ENCODE peak calls at places on chromosome X, in five cellular contexts. B, N, D, O and S are unnamed samples.

GRCh38 chrX:130393451-130394074 is 8.1 kb upstream of the GPR119 start:
- DNase-seq in B (no peak), N (peak), D (peak), O (peak), S (peak)

GRCh38 chrX:826026-826425 is 195.4 kb downstream of the SHOX start:
- DNase-seq in B (no peak), N (no peak), D (no peak), O (no peak), S (no peak)

GRCh38 chrX:39487166-39488006 is 610.4 kb downstream of the BCOR start:
- DNase-seq in B (no peak), N (no peak), D (no peak), O (no peak), S (no peak)

GRCh38 chrX:13955095-13955647 is 74.5 kb downstream of the GEMIN8 start:
- DNase-seq in B (no peak), N (no peak), D (no peak), O (no peak), S (no peak)

GRCh38 chrX:8405631-8406030 is 59.0 kb upstream of the VCX3B start:
- DNase-seq in B (no peak), N (no peak), D (no peak), O (no peak), S (no peak)

GRCh38 chrX:16348286-16348685 is 181.0 kb downstream of the MAGEB17 start:
- DNase-seq in B (no peak), N (no peak), D (no peak), O (no peak), S (no peak)

GRCh38 chrX:66635360-66635759 is 3.5 kb downstream of the EDA2R start:
- DNase-seq in B (no peak), N (no peak), D (peak), O (no peak), S (no peak)

GRCh38 chrX:30572678-30573077 is 4.9 kb downstream of the TASL start:
- DNase-seq in B (no peak), N (no peak), D (no peak), O (no peak), S (no peak)

GRCh38 chrX:8084023-8084422 is 87.0 kb downstream of the VCX2 start:
- DNase-seq in B (no peak), N (no peak), D (no peak), O (no peak), S (no peak)

GRCh38 chrX:107724653-107725052 is 50.9 kb downstream of the TSC22D3 start:
- DNase-seq in B (no peak), N (no peak), D (no peak), O (no peak), S (no peak)

GRCh38 chrX:69374569-69374968 is 129.6 kb upstream of the NALF2 start:
- DNase-seq in B (no peak), N (no peak), D (no peak), O (no peak), S (no peak)

GRCh38 chrX:72061091-72061490 is 70.6 kb downstream of the RTL5 start:
- DNase-seq in B (no peak), N (no peak), D (no peak), O (no peak), S (no peak)

GRCh38 chrX:130280901-130281300 is 12.2 kb upstream of the ZNF280C start:
- DNase-seq in B (no peak), N (no peak), D (no peak), O (no peak), S (no peak)

GRCh38 chrX:110675866-110676265 is 119.8 kb downstream of the CHRDL1 start:
- DNase-seq in B (no peak), N (no peak), D (no peak), O (no peak), S (no peak)

GRCh38 chrX:112844250-112844649 is 3.6 kb upstream of the AMOT start:
- DNase-seq in B (no peak), N (no peak), D (no peak), O (no peak), S (no peak)

GRCh38 chrX:47751670-47752069 is 85.0 kb upstream of the ZNF81 start:
- DNase-seq in B (no peak), N (peak), D (peak), O (peak), S (peak)

GRCh38 chrX:54530358-54530900 is 410 bp downstream of the GNL3L start:
- DNase-seq in B (peak), N (peak), D (no peak), O (no peak), S (no peak)

GRCh38 chrX:54534271-54534670 is 4.3 kb downstream of the GNL3L start:
- DNase-seq in B (no peak), N (no peak), D (no peak), O (no peak), S (no peak)

GRCh38 chrX:54529559-54530357 is at the start of gene GNL3L:
- DNase-seq in B (peak), N (peak), D (peak), O (peak), S (peak)

GRCh38 chrX:54529166-54529558 is 857 bp upstream of the GNL3L start:
- DNase-seq in B (no peak), N (no peak), D (no peak), O (no peak), S (no peak)
- H3K27ac ChIP-seq in B (no peak), N (no peak), D (peak), O (no peak), S (peak)

DNA sequence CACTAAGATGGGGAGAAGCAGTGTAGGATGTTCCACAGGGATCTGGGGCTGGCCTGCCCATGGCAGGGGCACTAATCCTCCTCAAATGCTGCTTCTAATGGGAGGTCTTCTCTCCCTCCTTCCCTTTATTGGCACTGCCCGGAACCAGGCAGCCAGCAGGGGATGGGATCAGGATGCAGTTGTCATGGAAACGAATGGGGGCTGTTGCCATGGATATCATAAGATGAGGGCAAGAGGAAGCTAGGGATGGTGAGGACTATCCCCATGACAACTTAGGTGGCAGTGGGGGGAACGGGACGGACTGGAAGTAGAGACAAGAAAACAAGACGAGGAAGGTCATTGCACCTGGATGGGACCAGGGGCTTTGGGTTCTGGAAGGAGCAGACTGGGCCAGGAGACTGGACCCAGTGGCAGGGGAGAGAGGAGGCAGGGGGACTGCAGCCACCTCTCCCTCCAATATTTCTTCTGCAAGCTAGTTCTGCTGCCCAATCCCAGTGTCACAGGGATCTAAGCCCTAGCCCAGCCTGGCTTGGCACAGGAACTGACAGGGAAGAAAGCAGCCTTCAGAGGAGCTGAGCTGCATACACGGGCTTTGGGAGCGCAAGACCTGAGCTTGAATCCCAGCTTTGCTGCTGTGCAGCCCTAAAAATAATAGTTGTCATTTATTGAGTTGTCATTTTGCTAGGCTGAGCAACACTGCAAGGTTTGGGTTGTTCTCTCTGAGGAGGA is 19.0 kb downstream of the IQSEC2 start:
- DNase-seq in B (no peak), N (no peak), D (no peak), O (no peak), S (no peak)
- H3K27ac ChIP-seq in B (no peak), N (no peak), D (no peak), O (no peak), S (no peak)

GRCh38 chrX:150546711-150547153 is 21.7 kb upstream of the MTM1 start:
- DNase-seq in B (no peak), N (no peak), D (no peak), O (no peak), S (no peak)

GRCh38 chrX:150542846-150543229 is 25.6 kb upstream of the MTM1 start:
- DNase-seq in B (no peak), N (no peak), D (no peak), O (no peak), S (no peak)

GRCh38 chrX:150544835-150545790 is 23.3 kb upstream of the MTM1 start:
- DNase-seq in B (no peak), N (no peak), D (no peak), O (no peak), S (no peak)

GRCh38 chrX:150543230-150544155 is 24.9 kb upstream of the MTM1 start:
- DNase-seq in B (no peak), N (no peak), D (no peak), O (no peak), S (no peak)

GRCh38 chrX:150544222-150544787 is 24.1 kb upstream of the MTM1 start:
- DNase-seq in B (no peak), N (peak), D (no peak), O (peak), S (no peak)
- H3K27ac ChIP-seq in B (no peak), N (no peak), D (no peak), O (no peak), S (no peak)

GRCh38 chrX:21948897-21949578 is 8.5 kb downstream of the SMS start:
- DNase-seq in B (no peak), N (no peak), D (no peak), O (no peak), S (no peak)

GRCh38 chrX:21944136-21944615 is 3.7 kb downstream of the SMS start:
- DNase-seq in B (no peak), N (no peak), D (peak), O (no peak), S (no peak)

GRCh38 chrX:21947671-21948070 is 7.2 kb downstream of the SMS start:
- DNase-seq in B (no peak), N (no peak), D (no peak), O (no peak), S (no peak)

GRCh38 chrX:21949689-21950088 is 9.2 kb downstream of the SMS start:
- DNase-seq in B (no peak), N (no peak), D (no peak), O (no peak), S (no peak)

DNA sequence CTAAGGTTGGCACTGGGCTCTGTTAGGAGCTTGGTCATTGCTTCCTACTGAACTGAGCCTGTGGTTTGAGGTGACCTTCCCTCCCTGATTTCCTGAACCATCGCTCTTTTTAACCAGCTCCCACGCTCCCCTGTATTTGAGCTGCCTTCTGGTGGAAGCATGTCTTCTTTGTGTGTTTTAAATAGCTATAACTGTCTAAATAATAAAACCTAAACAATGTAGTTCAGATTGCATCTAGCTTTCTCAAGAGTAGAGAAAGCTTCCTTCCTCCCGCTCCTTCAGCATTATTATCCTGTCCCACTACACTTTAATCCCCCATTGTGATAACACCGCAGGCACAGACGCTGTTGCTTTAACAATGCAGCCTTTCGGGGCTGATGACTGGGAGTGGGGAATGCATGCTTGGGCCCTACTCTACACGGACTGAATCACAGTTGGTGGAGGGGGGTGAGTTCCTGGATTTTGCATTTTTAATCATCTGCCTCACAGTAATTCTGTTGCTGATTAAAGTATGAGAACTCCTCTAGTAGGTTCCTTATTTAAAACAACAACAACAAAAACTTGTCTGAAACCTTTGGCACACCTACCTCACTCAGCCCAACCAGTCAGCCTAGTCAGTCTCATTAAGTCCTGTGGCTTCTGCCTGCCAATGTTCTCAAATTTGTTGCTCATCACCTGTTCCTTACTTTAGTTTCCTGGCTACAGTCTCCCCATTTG is 6.6 kb downstream of the SMS start:
- DNase-seq in B (no peak), N (no peak), D (peak), O (no peak), S (no peak)
- H3K27ac ChIP-seq in B (no peak), N (no peak), D (peak), O (no peak), S (no peak)

GRCh38 chrX:123172874-123173273 is 11.2 kb upstream of the GRIA3 start:
- DNase-seq in B (no peak), N (no peak), D (no peak), O (no peak), S (no peak)

GRCh38 chrX:123173833-123174232 is 10.2 kb upstream of the GRIA3 start:
- DNase-seq in B (no peak), N (peak), D (no peak), O (no peak), S (no peak)

GRCh38 chrX:123167621-123168020 is 16.5 kb upstream of the GRIA3 start:
- DNase-seq in B (no peak), N (no peak), D (no peak), O (no peak), S (no peak)

GRCh38 chrX:123171781-123172180 is 12.3 kb upstream of the GRIA3 start:
- DNase-seq in B (no peak), N (no peak), D (no peak), O (no peak), S (no peak)

GRCh38 chrX:123169247-123169901 is 14.7 kb upstream of the GRIA3 start:
- DNase-seq in B (no peak), N (no peak), D (no peak), O (no peak), S (no peak)
- H3K27ac ChIP-seq in B (no peak), N (no peak), D (no peak), O (no peak), S (no peak)

GRCh38 chrX:144791298-144791697 is 456.0 kb upstream of the SPANXN1 start:
- DNase-seq in B (no peak), N (no peak), D (no peak), O (no peak), S (no peak)
- H3K27ac ChIP-seq in B (no peak), N (no peak), D (no peak), O (no peak), S (no peak)

GRCh38 chrX:119763175-119763574 is 4.8 kb downstream of the SOWAHD start:
- DNase-seq in B (no peak), N (no peak), D (peak), O (no peak), S (no peak)
- H3K27ac ChIP-seq in B (no peak), N (peak), D (peak), O (no peak), S (no peak)

DNA sequence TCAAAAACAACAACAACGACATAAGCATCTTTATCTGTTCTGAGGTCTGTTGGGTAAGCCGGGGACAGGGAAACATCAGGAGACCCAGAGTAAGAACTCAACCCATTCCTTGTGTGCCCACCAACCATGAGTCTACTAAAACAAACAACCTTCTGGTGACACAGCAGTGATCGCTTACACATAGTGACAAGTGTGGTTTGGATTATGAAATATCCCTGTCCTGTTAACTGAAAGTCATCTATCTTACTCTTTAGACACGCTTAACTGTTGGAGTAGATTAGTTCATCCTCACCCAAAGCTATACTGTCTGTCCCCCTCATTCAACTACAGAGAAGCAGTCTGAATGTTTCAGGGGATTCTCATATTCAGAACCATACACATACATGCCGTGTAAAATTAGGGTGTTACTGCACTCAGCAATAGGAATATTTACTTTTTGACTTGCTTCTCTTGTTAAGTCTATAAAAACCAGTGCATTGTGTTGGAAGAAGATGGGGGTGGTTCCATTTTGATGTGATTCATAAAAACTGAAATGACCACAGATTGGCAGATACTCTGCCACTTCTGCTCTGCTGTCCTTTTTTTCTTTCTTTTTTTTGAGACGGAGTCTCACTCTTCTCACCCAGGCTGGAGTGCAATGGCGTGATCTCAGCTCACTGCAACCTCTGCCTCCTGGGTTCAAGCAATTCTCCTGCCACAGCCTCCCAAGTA is 27.4 kb downstream of the PHKA2 start:
- DNase-seq in B (no peak), N (no peak), D (no peak), O (no peak), S (no peak)
- H3K27ac ChIP-seq in B (no peak), N (no peak), D (no peak), O (no peak), S (no peak)

DNA sequence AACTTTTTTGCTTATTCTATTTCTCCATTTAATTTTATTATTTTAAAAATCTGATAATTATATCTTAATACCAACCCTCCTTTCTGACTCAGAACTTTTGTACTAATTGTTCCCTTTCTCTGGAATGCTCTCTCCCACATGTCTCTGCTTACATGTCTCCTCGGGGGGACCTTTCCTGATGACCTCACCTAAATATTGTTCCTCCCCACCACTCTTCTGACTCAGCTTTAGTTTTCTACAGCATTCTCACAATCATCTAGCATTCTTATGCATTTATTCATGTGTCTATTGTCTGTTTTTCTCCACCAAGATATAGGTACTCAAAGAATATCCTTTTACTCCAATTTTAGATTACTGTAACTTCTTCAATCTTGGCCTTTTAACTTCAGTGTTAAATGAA is 128.7 kb downstream of the MSL3 start:
- DNase-seq in B (no peak), N (no peak), D (peak), O (no peak), S (no peak)
- H3K27ac ChIP-seq in B (no peak), N (no peak), D (peak), O (no peak), S (no peak)